ENCODE peak calls at places on chromosomes 2 and 18, in four cellular contexts. H, I, O and N are unnamed samples.

GRCh38 chr2:96404446-96405373 is 69.1 kb downstream of the NCAPH start:
- DNase-seq in H (no peak), I (no peak), O (peak), N (no peak)

GRCh38 chr2:231699006-231699405 is 9.3 kb upstream of the PTMA start:
- DNase-seq in H (no peak), I (no peak), O (no peak), N (no peak)

GRCh38 chr18:28204154-28204553 is 27.2 kb upstream of the CDH2 start:
- DNase-seq in H (no peak), I (no peak), O (no peak), N (no peak)

GRCh38 chr2:241194811-241195210 is 6.3 kb downstream of the ANO7 start:
- DNase-seq in H (no peak), I (peak), O (no peak), N (no peak)

GRCh38 chr18:79664525-79665125 is 15.0 kb upstream of the CTDP1 start:
- DNase-seq in H (no peak), I (no peak), O (no peak), N (no peak)

GRCh38 chr2:46747297-46747818 is 168.2 kb downstream of the MCFD2 start:
- DNase-seq in H (no peak), I (no peak), O (no peak), N (no peak)

GRCh38 chr2:238287702-238288649 is at the start of gene PER2:
- DNase-seq in H (peak), I (peak), O (peak), N (peak)

GRCh38 chr2:220510668-220511067 is 883.2 kb downstream of the SLC4A3 start:
- DNase-seq in H (no peak), I (no peak), O (no peak), N (no peak)

GRCh38 chr2:179584760-179585159 is 276.7 kb downstream of the ZNF385B start:
- DNase-seq in H (no peak), I (no peak), O (no peak), N (no peak)

GRCh38 chr2:103135679-103136078 is 373.8 kb downstream of the TMEM182 start:
- DNase-seq in H (no peak), I (no peak), O (no peak), N (no peak)

GRCh38 chr2:121810959-121811853 is 55.8 kb downstream of the TSN start:
- DNase-seq in H (no peak), I (peak), O (peak), N (peak)

GRCh38 chr2:55345064-55345463 is 74.6 kb downstream of the CCDC88A start:
- DNase-seq in H (no peak), I (no peak), O (no peak), N (no peak)

GRCh38 chr2:201964631-201965206 is 68.9 kb upstream of the FZD7 start:
- DNase-seq in H (peak), I (no peak), O (no peak), N (peak)
- H3K4me3 ChIP-seq in H (no peak), I (no peak), O (no peak), N (no peak)

DNA sequence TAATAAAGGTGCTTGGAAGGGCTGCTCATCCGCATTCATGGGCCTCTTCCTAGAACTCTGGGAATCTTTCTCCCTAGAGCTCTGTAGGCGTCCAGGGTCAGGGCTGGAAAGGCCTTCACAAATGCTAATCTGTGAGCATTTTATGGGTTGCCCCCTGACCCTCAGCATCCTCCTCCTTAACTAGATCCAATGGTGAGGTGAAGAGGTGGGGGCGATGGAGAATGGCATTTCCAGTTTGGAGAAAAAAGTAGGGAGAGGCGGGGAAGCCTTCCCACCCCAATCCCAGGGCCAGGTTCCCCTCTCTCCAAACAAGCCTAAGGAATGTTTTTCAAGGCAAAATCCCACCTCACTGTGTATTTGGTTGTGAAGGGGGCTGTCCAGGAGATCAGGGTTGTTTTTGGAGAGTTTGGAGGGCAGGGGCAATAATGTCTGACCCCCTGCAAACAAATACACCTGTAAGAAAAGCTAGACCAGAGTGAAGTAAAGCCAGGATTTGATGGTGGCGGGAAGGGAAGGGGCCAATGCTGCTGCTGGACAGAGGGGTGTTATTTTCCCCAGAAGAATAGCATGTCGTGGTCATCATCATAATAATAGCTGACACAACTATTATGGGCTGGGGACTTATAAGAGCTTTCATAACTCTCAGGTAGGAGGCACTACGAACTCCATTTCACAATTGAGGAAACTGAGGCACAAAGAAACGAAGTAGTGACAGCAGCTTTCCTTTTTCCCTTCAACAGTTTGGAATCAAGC is 1.4 kb upstream of the MYCN start:
- DNase-seq in H (no peak), I (peak), O (no peak), N (no peak)
- H3K4me3 ChIP-seq in H (no peak), I (peak), O (peak), N (peak)

GRCh38 chr2:239441261-239441701 is 40.5 kb upstream of the HDAC4 start:
- DNase-seq in H (no peak), I (peak), O (no peak), N (peak)

GRCh38 chr2:239441724-239442123 is 40.9 kb upstream of the HDAC4 start:
- DNase-seq in H (no peak), I (no peak), O (no peak), N (no peak)

GRCh38 chr2:239438968-239439367 is 38.1 kb upstream of the HDAC4 start:
- DNase-seq in H (no peak), I (no peak), O (no peak), N (no peak)

GRCh38 chr2:239439383-239440315 is 38.8 kb upstream of the HDAC4 start:
- DNase-seq in H (no peak), I (no peak), O (no peak), N (no peak)

GRCh38 chr2:239440511-239440959 is 39.7 kb upstream of the HDAC4 start:
- DNase-seq in H (no peak), I (peak), O (no peak), N (no peak)
- H3K4me3 ChIP-seq in H (peak), I (peak), O (no peak), N (no peak)

DNA sequence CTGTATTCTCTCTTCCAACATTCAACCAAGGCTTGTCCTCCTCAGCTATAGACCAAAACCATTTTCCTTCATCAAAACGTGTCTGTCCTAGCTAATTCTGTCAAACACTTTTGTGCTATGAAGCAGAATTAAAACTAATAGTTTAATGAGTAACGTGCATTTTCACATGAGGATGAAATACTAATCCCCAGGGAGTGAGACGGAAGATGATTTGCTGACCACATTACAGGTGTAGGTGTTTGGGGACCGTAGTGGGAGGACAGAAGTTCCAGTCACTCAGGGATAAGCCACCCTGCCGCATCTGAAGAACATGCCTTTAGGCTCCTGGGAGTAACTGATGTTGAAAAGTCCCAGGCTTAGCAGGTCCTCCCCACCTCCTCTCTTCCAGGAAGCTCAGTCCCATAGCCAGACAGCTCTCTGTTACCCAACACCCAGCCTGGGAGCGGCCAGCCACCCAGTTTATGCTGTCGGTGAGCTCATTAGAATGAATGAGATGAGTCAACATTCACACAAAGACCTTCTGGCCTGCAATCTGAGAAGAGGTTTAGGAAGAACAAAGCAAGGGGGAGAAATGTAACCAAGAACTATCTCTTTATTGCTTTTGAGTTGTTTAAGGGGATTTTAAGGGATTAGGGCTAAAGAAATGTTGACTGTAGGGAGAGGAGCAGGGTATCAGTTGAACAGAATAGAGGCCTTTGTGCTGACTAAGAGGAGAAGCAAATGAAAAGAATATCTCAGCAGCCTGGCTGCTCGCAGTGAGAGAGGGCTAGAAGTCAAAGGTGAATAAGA is 122.5 kb downstream of the FOXI3 start:
- DNase-seq in H (no peak), I (peak), O (no peak), N (no peak)
- H3K4me3 ChIP-seq in H (no peak), I (no peak), O (no peak), N (no peak)

GRCh38 chr2:208224802-208225201 is 30.1 kb downstream of the IDH1 start:
- DNase-seq in H (no peak), I (no peak), O (no peak), N (no peak)
- H3K4me3 ChIP-seq in H (no peak), I (no peak), O (no peak), N (no peak)

GRCh38 chr2:37507069-37507410 is 162.6 kb downstream of the QPCT start:
- DNase-seq in H (no peak), I (no peak), O (no peak), N (no peak)
- H3K4me3 ChIP-seq in H (no peak), I (no peak), O (no peak), N (no peak)

DNA sequence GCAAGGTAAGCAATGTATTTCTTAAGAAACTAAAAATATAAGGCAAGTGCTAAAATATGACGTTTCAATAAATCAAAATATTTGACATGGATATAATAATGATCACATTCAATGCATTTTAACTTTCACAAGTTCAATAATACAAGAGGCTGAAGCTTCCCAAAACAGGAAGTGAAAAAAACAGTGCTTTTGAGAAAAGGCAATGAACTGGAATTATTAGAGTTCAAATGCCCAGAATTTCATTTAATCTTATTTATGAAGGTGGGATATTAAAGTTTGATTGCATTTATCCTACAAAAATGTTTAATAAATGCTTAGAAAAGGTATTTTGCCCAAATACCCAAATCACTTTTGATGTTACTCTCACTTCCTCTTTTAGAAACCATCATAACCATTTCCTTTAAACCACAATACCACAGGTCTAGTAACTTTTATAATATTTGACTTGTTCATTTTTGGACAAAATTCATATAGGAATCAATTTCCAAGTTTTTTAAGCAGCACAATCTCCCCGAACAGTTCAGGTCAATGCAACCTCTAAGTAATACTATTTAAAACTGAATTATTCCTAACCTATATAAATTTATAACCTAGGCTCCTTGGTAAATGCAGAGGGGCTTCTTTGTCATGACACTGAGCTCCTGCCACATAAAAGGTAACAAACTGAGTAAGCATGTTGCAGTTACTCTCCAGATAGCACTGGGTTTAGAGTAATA is 2.1 kb downstream of the NCKAP1 start:
- DNase-seq in H (no peak), I (no peak), O (no peak), N (peak)
- H3K4me3 ChIP-seq in H (no peak), I (no peak), O (peak), N (no peak)

DNA sequence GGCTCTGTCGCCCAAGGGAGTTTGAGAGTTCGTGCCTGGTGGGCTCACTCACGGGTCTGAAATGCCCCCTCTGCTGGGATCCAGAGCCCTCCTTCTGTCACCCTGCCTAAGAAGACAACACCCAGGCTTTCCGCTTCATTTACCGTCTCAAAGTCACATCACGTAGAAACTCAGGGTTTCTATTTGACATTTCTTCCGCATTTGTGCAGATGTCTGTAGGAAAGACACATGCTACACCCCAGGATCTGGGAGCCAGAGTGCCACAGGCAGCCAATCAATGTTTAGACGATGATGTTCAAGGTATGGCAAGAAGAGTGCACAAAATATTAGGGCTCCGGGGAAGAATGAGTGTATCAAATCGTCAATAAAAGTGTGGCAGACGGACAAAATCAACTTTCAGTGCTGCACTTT is 24.4 kb upstream of the ACKR3 start:
- DNase-seq in H (no peak), I (no peak), O (no peak), N (no peak)
- H3K4me3 ChIP-seq in H (peak), I (no peak), O (no peak), N (no peak)